ENCODE peak calls at places on chromosomes 12 and 14, in seven cellular contexts. One of them, this sample, is unnamed.
A peak's percentile ranks its signal among the peaks of the same experiment; 100 is the strongest.

GRCh38 chr14:35369701-35370191 is 34.8 kb downstream of the NFKBIA start:
- DNase-seq in body of pancreas: no peak
- DNase-seq in sigmoid colon: no peak
- DNase-seq in HL-60: no peak
- DNase-seq in HCT116: no peak
- DNase-seq in CD4-positive, alpha-beta T cell: no peak
- DNase-seq in heart right ventricle: no peak
- DNase-seq in this sample: peak; percentile 89

GRCh38 chr14:54207991-54208520 is 188.8 kb upstream of the CDKN3 start:
- DNase-seq in heart right ventricle: no peak
- DNase-seq in HL-60: no peak
- DNase-seq in CD4-positive, alpha-beta T cell: no peak
- DNase-seq in sigmoid colon: no peak
- DNase-seq in body of pancreas: no peak
- DNase-seq in HCT116: no peak
- DNase-seq in this sample: no peak

GRCh38 chr12:27703720-27704452 is 6.7 kb upstream of the MRPS35 start:
- DNase-seq in HCT116: peak; percentile 87
- DNase-seq in HL-60: peak; percentile 83
- DNase-seq in sigmoid colon: no peak
- DNase-seq in CD4-positive, alpha-beta T cell: peak; percentile 55
- DNase-seq in heart right ventricle: no peak
- DNase-seq in body of pancreas: peak; percentile 73
- DNase-seq in this sample: peak; percentile 56

GRCh38 chr12:12305568-12306300 is 38.9 kb upstream of the LRP6 start:
- DNase-seq in HL-60: no peak
- DNase-seq in HCT116: no peak
- DNase-seq in CD4-positive, alpha-beta T cell: no peak
- DNase-seq in body of pancreas: no peak
- DNase-seq in sigmoid colon: no peak
- DNase-seq in heart right ventricle: no peak
- DNase-seq in this sample: no peak

GRCh38 chr14:54447231-54447692 is 6.1 kb upstream of the CNIH1 start:
- DNase-seq in body of pancreas: no peak
- DNase-seq in sigmoid colon: no peak
- DNase-seq in HCT116: no peak
- DNase-seq in heart right ventricle: no peak
- DNase-seq in CD4-positive, alpha-beta T cell: no peak
- DNase-seq in HL-60: peak; percentile 93
- DNase-seq in this sample: peak; percentile 80

GRCh38 chr14:23530360-23531055 is 21.1 kb downstream of the ZFHX2 start:
- DNase-seq in CD4-positive, alpha-beta T cell: no peak
- DNase-seq in HL-60: peak; percentile 36
- DNase-seq in HCT116: no peak
- DNase-seq in heart right ventricle: no peak
- DNase-seq in sigmoid colon: no peak
- DNase-seq in body of pancreas: no peak
- DNase-seq in this sample: no peak

GRCh38 chr12:107402041-107403022 is 283.3 kb upstream of the PWP1 start:
- DNase-seq in sigmoid colon: no peak
- DNase-seq in body of pancreas: peak; percentile 40
- DNase-seq in CD4-positive, alpha-beta T cell: peak; percentile 47
- DNase-seq in HCT116: peak; percentile 69
- DNase-seq in HL-60: peak; percentile 74
- DNase-seq in heart right ventricle: peak; percentile 17
- DNase-seq in this sample: peak; percentile 70

GRCh38 chr12:50050410-50051280 is 6.8 kb upstream of the ASIC1 start:
- DNase-seq in heart right ventricle: peak; percentile 73
- DNase-seq in CD4-positive, alpha-beta T cell: no peak
- DNase-seq in HCT116: no peak
- DNase-seq in body of pancreas: peak; percentile 53
- DNase-seq in HL-60: peak; percentile 96
- DNase-seq in sigmoid colon: peak; percentile 93
- DNase-seq in this sample: no peak

GRCh38 chr12:85559127-85559526 is 277.1 kb downstream of the RASSF9 start:
- DNase-seq in HL-60: no peak
- DNase-seq in CD4-positive, alpha-beta T cell: no peak
- DNase-seq in HCT116: no peak
- DNase-seq in heart right ventricle: no peak
- DNase-seq in body of pancreas: no peak
- DNase-seq in sigmoid colon: no peak
- DNase-seq in this sample: no peak

GRCh38 chr12:52181757-52182156 is 10.1 kb downstream of the KRT80 start:
- DNase-seq in body of pancreas: no peak
- DNase-seq in heart right ventricle: no peak
- DNase-seq in HCT116: no peak
- DNase-seq in HL-60: no peak
- DNase-seq in sigmoid colon: no peak
- DNase-seq in CD4-positive, alpha-beta T cell: no peak
- DNase-seq in this sample: peak; percentile 67

GRCh38 chr14:31964979-31965734 is 111.9 kb upstream of the ARHGAP5 start:
- DNase-seq in CD4-positive, alpha-beta T cell: no peak
- DNase-seq in HCT116: no peak
- DNase-seq in sigmoid colon: no peak
- DNase-seq in HL-60: no peak
- DNase-seq in heart right ventricle: no peak
- DNase-seq in body of pancreas: no peak
- DNase-seq in this sample: no peak

GRCh38 chr12:43638786-43639185 is 86.8 kb upstream of the ADAMTS20 start:
- DNase-seq in body of pancreas: no peak
- DNase-seq in sigmoid colon: no peak
- DNase-seq in CD4-positive, alpha-beta T cell: no peak
- DNase-seq in heart right ventricle: no peak
- DNase-seq in HL-60: no peak
- DNase-seq in HCT116: no peak
- DNase-seq in this sample: no peak

GRCh38 chr14:46973295-46973694 is 321.7 kb upstream of the RPL10L start:
- DNase-seq in HCT116: no peak
- DNase-seq in body of pancreas: no peak
- DNase-seq in sigmoid colon: no peak
- DNase-seq in heart right ventricle: no peak
- DNase-seq in CD4-positive, alpha-beta T cell: no peak
- DNase-seq in HL-60: no peak
- DNase-seq in this sample: no peak

GRCh38 chr12:92649511-92650227 is 53.1 kb upstream of the PLEKHG7 start:
- DNase-seq in HL-60: peak; percentile 66
- DNase-seq in sigmoid colon: peak; percentile 71
- DNase-seq in CD4-positive, alpha-beta T cell: peak; percentile 56
- DNase-seq in body of pancreas: peak; percentile 65
- DNase-seq in heart right ventricle: no peak
- DNase-seq in HCT116: peak; percentile 76
- DNase-seq in this sample: peak; percentile 75

GRCh38 chr14:90658541-90658967 is 157.7 kb downstream of the TTC7B start:
- DNase-seq in heart right ventricle: no peak
- DNase-seq in body of pancreas: no peak
- DNase-seq in sigmoid colon: no peak
- DNase-seq in CD4-positive, alpha-beta T cell: no peak
- DNase-seq in HL-60: peak; percentile 74
- DNase-seq in HCT116: no peak
- DNase-seq in this sample: no peak

GRCh38 chr14:75450381-75451276 is 22.8 kb downstream of the JDP2 start:
- DNase-seq in CD4-positive, alpha-beta T cell: no peak
- DNase-seq in sigmoid colon: peak; percentile 84
- DNase-seq in body of pancreas: peak; percentile 97
- DNase-seq in heart right ventricle: peak; percentile 54
- DNase-seq in HL-60: no peak
- DNase-seq in HCT116: no peak
- DNase-seq in this sample: peak; percentile 84

GRCh38 chr12:88207921-88208640 is 66.0 kb downstream of the TMTC3 start:
- DNase-seq in HL-60: peak; percentile 31
- DNase-seq in heart right ventricle: no peak
- DNase-seq in HCT116: no peak
- DNase-seq in CD4-positive, alpha-beta T cell: no peak
- DNase-seq in sigmoid colon: no peak
- DNase-seq in body of pancreas: no peak
- DNase-seq in this sample: no peak

GRCh38 chr12:48003226-48004038 is 844 bp downstream of the COL2A1 start:
- DNase-seq in sigmoid colon: no peak
- DNase-seq in body of pancreas: no peak
- DNase-seq in CD4-positive, alpha-beta T cell: no peak
- DNase-seq in HL-60: no peak
- DNase-seq in heart right ventricle: no peak
- DNase-seq in HCT116: no peak
- DNase-seq in this sample: no peak

GRCh38 chr14:77407158-77407557 is 16.2 kb downstream of the NOXRED1 start:
- DNase-seq in body of pancreas: no peak
- DNase-seq in CD4-positive, alpha-beta T cell: no peak
- DNase-seq in HL-60: peak; percentile 53
- DNase-seq in heart right ventricle: no peak
- DNase-seq in sigmoid colon: no peak
- DNase-seq in HCT116: no peak
- DNase-seq in this sample: no peak

GRCh38 chr14:77406718-77407117 is 16.6 kb downstream of the NOXRED1 start:
- DNase-seq in sigmoid colon: no peak
- DNase-seq in HL-60: peak; percentile 49
- DNase-seq in HCT116: no peak
- DNase-seq in heart right ventricle: no peak
- DNase-seq in CD4-positive, alpha-beta T cell: no peak
- DNase-seq in body of pancreas: no peak
- DNase-seq in this sample: no peak

GRCh38 chr14:77406086-77406485 is 17.2 kb downstream of the NOXRED1 start:
- DNase-seq in body of pancreas: no peak
- DNase-seq in heart right ventricle: no peak
- DNase-seq in HL-60: no peak
- DNase-seq in HCT116: no peak
- DNase-seq in CD4-positive, alpha-beta T cell: no peak
- DNase-seq in sigmoid colon: no peak
- DNase-seq in this sample: no peak

GRCh38 chr14:77403798-77404197 is 19.5 kb downstream of the NOXRED1 start:
- DNase-seq in CD4-positive, alpha-beta T cell: no peak
- DNase-seq in HCT116: no peak
- DNase-seq in body of pancreas: no peak
- DNase-seq in HL-60: no peak
- DNase-seq in heart right ventricle: no peak
- DNase-seq in sigmoid colon: no peak
- DNase-seq in this sample: no peak

DNA sequence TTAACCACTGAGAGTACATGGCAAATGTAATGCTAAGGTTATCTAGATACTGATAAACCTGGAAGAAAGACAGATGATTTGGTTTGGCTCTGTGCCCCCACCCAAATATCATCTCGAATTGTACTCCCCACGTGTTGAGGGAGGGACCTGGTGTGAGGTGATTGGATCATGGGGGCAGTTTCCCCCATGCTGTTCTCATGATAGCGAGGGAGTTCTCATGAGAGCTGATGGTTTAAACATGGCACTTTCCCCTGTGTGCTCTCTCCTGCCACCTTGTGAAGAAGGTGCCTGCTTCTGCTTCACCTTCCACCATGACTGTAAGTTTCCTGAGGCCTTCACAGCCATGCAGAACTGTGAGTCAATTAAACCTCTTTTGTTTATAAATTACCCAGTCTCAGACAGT is 14.2 kb downstream of the NOXRED1 start:
- DNase-seq in CD4-positive, alpha-beta T cell: no peak
- DNase-seq in sigmoid colon: no peak
- DNase-seq in HCT116: peak; percentile 21
- DNase-seq in HL-60: peak; percentile 8
- DNase-seq in heart right ventricle: no peak
- DNase-seq in body of pancreas: no peak
- DNase-seq in this sample: no peak
- TF ChIP-seq CTCF in CD4-positive, alpha-beta T cell: no peak
- TF ChIP-seq CTCF in sigmoid colon: no peak
- TF ChIP-seq CTCF in HCT116: peak; percentile 22
- TF ChIP-seq CTCF in HL-60: no peak
- TF ChIP-seq CTCF in heart right ventricle: no peak
- TF ChIP-seq CTCF in body of pancreas: no peak
- TF ChIP-seq CTCF in this sample: peak; percentile 8

GRCh38 chr12:53675701-53676607 is at the start of gene ATP5MC2:
- DNase-seq in sigmoid colon: peak; percentile 99
- DNase-seq in HCT116: peak; percentile 98
- DNase-seq in HL-60: peak; percentile 99
- DNase-seq in heart right ventricle: peak; percentile 96
- DNase-seq in CD4-positive, alpha-beta T cell: peak; percentile 97
- DNase-seq in body of pancreas: peak; percentile 98
- DNase-seq in this sample: peak; percentile 98

GRCh38 chr12:53674977-53675700 is 744 bp downstream of the ATP5MC2 start:
- DNase-seq in heart right ventricle: no peak
- DNase-seq in body of pancreas: no peak
- DNase-seq in HCT116: no peak
- DNase-seq in CD4-positive, alpha-beta T cell: no peak
- DNase-seq in HL-60: no peak
- DNase-seq in sigmoid colon: no peak
- DNase-seq in this sample: peak; percentile 21

GRCh38 chr12:53676715-53677611 is 1.1 kb upstream of the ATP5MC2 start:
- DNase-seq in HCT116: no peak
- DNase-seq in HL-60: no peak
- DNase-seq in heart right ventricle: peak; percentile 43
- DNase-seq in CD4-positive, alpha-beta T cell: no peak
- DNase-seq in sigmoid colon: peak; percentile 78
- DNase-seq in body of pancreas: peak; percentile 30
- DNase-seq in this sample: peak; percentile 13

GRCh38 chr12:53683494-53683893 is 7.6 kb upstream of the ATP5MC2 start:
- DNase-seq in CD4-positive, alpha-beta T cell: no peak
- DNase-seq in HL-60: no peak
- DNase-seq in sigmoid colon: no peak
- DNase-seq in body of pancreas: no peak
- DNase-seq in HCT116: no peak
- DNase-seq in heart right ventricle: no peak
- DNase-seq in this sample: no peak

GRCh38 chr12:53677612-53678133 is 1.8 kb upstream of the ATP5MC2 start:
- DNase-seq in sigmoid colon: no peak
- DNase-seq in HL-60: no peak
- DNase-seq in body of pancreas: no peak
- DNase-seq in CD4-positive, alpha-beta T cell: no peak
- DNase-seq in HCT116: no peak
- DNase-seq in heart right ventricle: no peak
- DNase-seq in this sample: no peak
- H3K27ac ChIP-seq in sigmoid colon: peak overlapping the region; percentile 97
- H3K27ac ChIP-seq in HL-60: no peak overlapping the region
- H3K27ac ChIP-seq in body of pancreas: peak overlapping the region; percentile 86
- H3K27ac ChIP-seq in CD4-positive, alpha-beta T cell: no peak overlapping the region
- H3K27ac ChIP-seq in HCT116: no peak overlapping the region
- H3K27ac ChIP-seq in heart right ventricle: peak overlapping the region; percentile 90
- H3K27ac ChIP-seq in this sample: no peak overlapping the region

GRCh38 chr14:99884834-99885648 is 91.8 kb downstream of the EML1 start:
- DNase-seq in HCT116: peak; percentile 40
- DNase-seq in heart right ventricle: no peak
- DNase-seq in sigmoid colon: peak; percentile 70
- DNase-seq in body of pancreas: peak; percentile 25
- DNase-seq in CD4-positive, alpha-beta T cell: peak; percentile 7
- DNase-seq in HL-60: peak; percentile 23
- DNase-seq in this sample: peak; percentile 58
- TF ChIP-seq CTCF in HCT116: peak; percentile 56
- TF ChIP-seq CTCF in heart right ventricle: peak; percentile 86
- TF ChIP-seq CTCF in sigmoid colon: peak; percentile 76
- TF ChIP-seq CTCF in body of pancreas: peak; percentile 76
- TF ChIP-seq CTCF in CD4-positive, alpha-beta T cell: peak; percentile 85
- TF ChIP-seq CTCF in HL-60: peak; percentile 39
- TF ChIP-seq CTCF in this sample: peak; percentile 77

GRCh38 chr14:59344711-59345455 is 120.3 kb downstream of the GPR135 start:
- DNase-seq in heart right ventricle: no peak
- DNase-seq in HL-60: no peak
- DNase-seq in sigmoid colon: no peak
- DNase-seq in body of pancreas: no peak
- DNase-seq in HCT116: no peak
- DNase-seq in CD4-positive, alpha-beta T cell: no peak
- DNase-seq in this sample: no peak
- H3K27ac ChIP-seq in heart right ventricle: peak overlapping the region; percentile 78
- H3K27ac ChIP-seq in HL-60: no peak overlapping the region
- H3K27ac ChIP-seq in sigmoid colon: peak overlapping the region; percentile 72
- H3K27ac ChIP-seq in body of pancreas: no peak overlapping the region
- H3K27ac ChIP-seq in HCT116: no peak overlapping the region
- H3K27ac ChIP-seq in CD4-positive, alpha-beta T cell: no peak overlapping the region
- H3K27ac ChIP-seq in this sample: no peak overlapping the region